ENCODE peak calls at places on chromosome 1, in five cellular contexts. G, O, P, U and Z are unnamed samples.

GRCh38 chr1:74222701-74223100 is 12.5 kb upstream of the TNNI3K start:
- DNase-seq in G (no peak), O (no peak), P (no peak), U (no peak), Z (no peak)

GRCh38 chr1:208270679-208271111 is 26.5 kb upstream of the PLXNA2 start:
- DNase-seq in G (no peak), O (no peak), P (no peak), U (no peak), Z (no peak)

GRCh38 chr1:3453203-3453761 is 1.2 kb upstream of the ARHGEF16 start:
- DNase-seq in G (peak), O (peak), P (peak), U (peak), Z (peak)

GRCh38 chr1:229436178-229436577 is 2.3 kb upstream of the ACTA1 start:
- DNase-seq in G (no peak), O (no peak), P (no peak), U (no peak), Z (no peak)

GRCh38 chr1:114671011-114671938 is 1.4 kb upstream of the DENND2C start:
- DNase-seq in G (no peak), O (no peak), P (no peak), U (no peak), Z (no peak)

GRCh38 chr1:36081926-36082485 is 1.9 kb upstream of the TEKT2 start:
- DNase-seq in G (no peak), O (no peak), P (no peak), U (no peak), Z (no peak)

GRCh38 chr1:157880621-157881020 is 39.0 kb upstream of the CD5L start:
- DNase-seq in G (no peak), O (no peak), P (no peak), U (no peak), Z (no peak)

GRCh38 chr1:171742577-171742922 is 685 bp upstream of the VAMP4 start:
- DNase-seq in G (no peak), O (peak), P (no peak), U (peak), Z (peak)

GRCh38 chr1:6581561-6582305 is 1.9 kb downstream of the ZBTB48 start:
- DNase-seq in G (no peak), O (no peak), P (no peak), U (no peak), Z (no peak)

GRCh38 chr1:40786171-40786994 is 2.8 kb downstream of the KCNQ4 start:
- DNase-seq in G (no peak), O (no peak), P (no peak), U (no peak), Z (no peak)

GRCh38 chr1:54604572-54605370 is 18.6 kb downstream of the FAM151A start:
- DNase-seq in G (no peak), O (no peak), P (peak), U (no peak), Z (no peak)